ENCODE peak calls at places on chromosomes 16 and 17, in eight cellular contexts. D is astrocyte of the spinal cord, E is kidney, N is AG04449, S is AG09309, H is ovary, Q is heart left ventricle, K is nephron progenitor cell. J is an unnamed sample.

GRCh38 chr17:38942641-38943040 is 17.2 kb downstream of the LASP1NB start:
- DNase-seq in Q (no peak), K (no peak), E (no peak), H (no peak), S (no peak), N (no peak), D (no peak), J (no peak)

GRCh38 chr17:79052131-79052530 is 22.5 kb upstream of the ENGASE start:
- DNase-seq in Q (no peak), S (no peak), K (no peak), D (no peak), H (no peak), E (no peak), N (no peak), J (no peak)

GRCh38 chr17:6365187-6365943 is 69.6 kb downstream of the AIPL1 start:
- DNase-seq in E (no peak), Q (no peak), N (no peak), D (peak), H (no peak), S (peak), K (no peak), J (peak)

GRCh38 chr16:55615071-55615470 is 40.7 kb upstream of the SLC6A2 start:
- DNase-seq in N (no peak), K (no peak), Q (no peak), H (no peak), E (no peak), S (no peak), D (no peak), J (no peak)

GRCh38 chr17:56528636-56529170 is 64.8 kb upstream of the NOG start:
- DNase-seq in D (no peak), Q (no peak), K (no peak), N (no peak), H (no peak), E (no peak), S (no peak), J (no peak)

GRCh38 chr16:83059237-83059636 is 432.5 kb downstream of the CDH13 start:
- DNase-seq in N (no peak), E (no peak), D (no peak), H (no peak), S (no peak), K (peak), Q (no peak), J (no peak)

GRCh38 chr16:66481081-66481942 is 54.2 kb downstream of the BEAN1 start:
- DNase-seq in H (peak), N (no peak), E (peak), S (no peak), K (no peak), D (no peak), Q (no peak), J (no peak)

GRCh38 chr17:77722366-77722765 is 236.1 kb upstream of the TNRC6C start:
- DNase-seq in E (no peak), N (no peak), S (no peak), D (no peak), H (no peak), Q (no peak), K (no peak), J (no peak)

GRCh38 chr17:65584604-65585521 is 23.4 kb upstream of the AXIN2 start:
- DNase-seq in Q (peak), N (no peak), D (no peak), H (no peak), S (no peak), E (no peak), K (no peak), J (no peak)

GRCh38 chr17:65848751-65849150 is 287.3 kb upstream of the AXIN2 start:
- DNase-seq in D (no peak), N (no peak), S (no peak), H (no peak), E (no peak), K (no peak), Q (no peak), J (no peak)

GRCh38 chr16:83914091-83914710 is 15.3 kb downstream of the MLYCD start:
- DNase-seq in N (no peak), E (no peak), K (no peak), Q (no peak), S (no peak), D (no peak), H (no peak), J (no peak)

DNA sequence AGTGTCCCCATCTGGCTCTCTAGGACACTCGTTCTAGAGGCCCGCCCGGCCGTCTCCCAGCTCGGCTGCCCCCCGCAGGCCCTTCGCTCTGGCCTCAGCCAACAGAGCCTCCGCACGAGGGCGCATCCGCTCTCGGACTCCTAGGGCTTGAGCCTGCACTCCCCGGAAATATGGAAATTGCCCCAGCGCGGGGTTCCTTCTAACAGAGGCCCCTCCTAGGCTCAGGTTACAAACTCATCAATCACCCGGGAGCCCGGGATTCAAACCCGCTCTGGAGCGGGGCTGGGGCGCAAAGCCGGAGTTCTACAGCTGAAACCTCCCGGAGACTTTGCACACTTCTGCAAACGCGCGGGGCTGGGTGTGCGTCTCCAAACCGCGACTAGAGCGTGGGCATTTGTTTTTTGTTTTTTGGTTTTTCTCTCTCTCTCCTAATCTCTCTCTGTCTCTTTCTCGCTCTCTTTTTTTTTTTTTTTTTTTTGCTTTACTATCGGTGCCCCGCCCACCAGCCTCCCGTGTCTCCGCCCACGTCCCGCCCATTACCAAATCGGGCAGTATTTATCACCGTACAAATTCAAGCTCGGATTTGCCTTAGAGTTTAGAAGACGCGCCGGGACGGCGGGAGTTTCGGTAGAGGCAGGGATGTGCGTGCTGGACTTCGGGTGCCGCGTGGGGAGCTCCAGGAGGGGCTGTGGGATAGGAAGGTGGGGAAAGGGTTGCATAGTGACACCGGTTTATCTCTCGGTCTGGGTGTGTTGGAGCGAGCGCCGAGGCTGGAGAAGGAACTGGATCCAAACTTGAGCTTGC is 2.4 kb upstream of the FOXL1 start:
- DNase-seq in K (peak), D (peak), H (no peak), N (no peak), E (peak), Q (peak), S (peak), J (peak)
- TF ChIP-seq CTCF in K (peak), D (peak), H (no peak), N (peak), E (peak), Q (peak), S (peak), J (peak)

GRCh38 chr17:31378638-31379037 is 12.8 kb upstream of the RAB11FIP4 start:
- DNase-seq in N (no peak), E (no peak), Q (no peak), K (no peak), S (no peak), H (no peak), D (no peak), J (no peak)
- TF ChIP-seq CTCF in N (no peak), E (no peak), Q (no peak), K (no peak), S (no peak), H (no peak), D (peak), J (no peak)

GRCh38 chr16:29862383-29862883 is 593 bp downstream of the CDIPT start:
- DNase-seq in K (peak), D (no peak), Q (peak), H (no peak), S (no peak), E (no peak), N (no peak), J (no peak)
- TF ChIP-seq CTCF in K (no peak), D (peak), Q (peak), H (no peak), S (peak), E (peak), N (peak), J (peak)

GRCh38 chr16:3266873-3267537 is 10.6 kb upstream of the MEFV start:
- DNase-seq in H (no peak), K (no peak), Q (no peak), S (peak), N (peak), D (no peak), E (no peak), J (peak)
- TF ChIP-seq CTCF in H (no peak), K (peak), Q (peak), S (peak), N (peak), D (peak), E (peak), J (peak)

GRCh38 chr16:14310519-14310991 is 239.4 kb downstream of the MRTFB start:
- DNase-seq in H (no peak), E (no peak), N (no peak), S (no peak), K (no peak), Q (no peak), D (peak), J (no peak)
- TF ChIP-seq CTCF in H (no peak), E (no peak), N (no peak), S (peak), K (no peak), Q (no peak), D (peak), J (peak)

GRCh38 chr17:1561420-1562177 is 993 bp downstream of the PITPNA start:
- DNase-seq in N (no peak), E (peak), H (no peak), S (no peak), D (no peak), Q (no peak), K (peak), J (no peak)
- TF ChIP-seq CTCF in N (peak), E (no peak), H (peak), S (peak), D (peak), Q (peak), K (no peak), J (peak)

GRCh38 chr17:70525976-70526375 is 356.6 kb downstream of the KCNJ2 start:
- DNase-seq in K (no peak), H (no peak), Q (no peak), D (no peak), E (no peak), S (no peak), N (no peak), J (no peak)
- TF ChIP-seq CTCF in K (no peak), H (no peak), Q (no peak), D (no peak), E (no peak), S (no peak), N (no peak), J (no peak)

GRCh38 chr16:4337540-4338088 is 13.5 kb downstream of the PAM16 start:
- DNase-seq in E (no peak), D (no peak), K (no peak), Q (no peak), H (no peak), S (no peak), N (no peak), J (no peak)

GRCh38 chr16:4338712-4339299 is 12.3 kb downstream of the PAM16 start:
- DNase-seq in D (no peak), Q (no peak), N (no peak), S (no peak), E (peak), H (no peak), K (no peak), J (no peak)

GRCh38 chr16:4339455-4339854 is 11.7 kb downstream of the PAM16 start:
- DNase-seq in H (no peak), Q (no peak), E (no peak), S (no peak), D (no peak), K (no peak), N (no peak), J (no peak)

GRCh38 chr16:4336701-4337539 is 14.2 kb downstream of the PAM16 start:
- DNase-seq in E (peak), H (no peak), Q (no peak), S (no peak), K (no peak), N (no peak), D (no peak), J (no peak)

GRCh38 chr16:4338125-4338582 is 13.0 kb downstream of the PAM16 start:
- DNase-seq in Q (no peak), S (no peak), H (no peak), K (no peak), N (no peak), E (no peak), D (no peak), J (no peak)
- TF ChIP-seq CTCF in Q (no peak), S (no peak), H (no peak), K (no peak), N (peak), E (no peak), D (no peak), J (no peak)